ENCODE peak calls at places on chromosome 21, in nine cellular contexts. Y, O, N, M, S, X, A, P and G are unnamed samples.

GRCh38 chr21:38869946-38870345 is 64.2 kb downstream of the ETS2 start:
- DNase-seq in Y (no peak), O (no peak), N (no peak), M (no peak), S (no peak), X (no peak), A (no peak), P (no peak), G (no peak)

GRCh38 chr21:17925000-17925610 is 105.9 kb upstream of the C21orf91 start:
- DNase-seq in Y (peak), O (peak), N (peak), M (peak), S (peak), X (peak), A (peak), P (peak), G (no peak)

GRCh38 chr21:31397515-31397926 is 53.5 kb upstream of the TIAM1 start:
- DNase-seq in Y (no peak), O (no peak), N (no peak), M (no peak), S (no peak), X (peak), A (no peak), P (no peak), G (no peak)

GRCh38 chr21:26453258-26453657 is 119.8 kb downstream of the CYYR1 start:
- DNase-seq in Y (no peak), O (no peak), N (no peak), M (no peak), S (no peak), X (no peak), A (no peak), P (no peak), G (no peak)

GRCh38 chr21:38756746-38757145 is 49.0 kb upstream of the ETS2 start:
- DNase-seq in Y (no peak), O (no peak), N (no peak), M (no peak), S (peak), X (peak), A (no peak), P (no peak), G (no peak)

GRCh38 chr21:15121097-15121654 is 56.4 kb upstream of the NRIP1 start:
- DNase-seq in Y (no peak), O (no peak), N (no peak), M (no peak), S (no peak), X (no peak), A (no peak), P (no peak), G (no peak)

GRCh38 chr21:39048064-39048463 is 135.2 kb downstream of the PSMG1 start:
- DNase-seq in Y (no peak), O (peak), N (no peak), M (no peak), S (no peak), X (peak), A (no peak), P (peak), G (no peak)

GRCh38 chr21:16058896-16059295 is 329.1 kb downstream of the USP25 start:
- DNase-seq in Y (no peak), O (no peak), N (no peak), M (no peak), S (no peak), X (peak), A (no peak), P (no peak), G (no peak)

GRCh38 chr21:19463966-19464365 is 1060.4 kb upstream of the TMPRSS15 start:
- DNase-seq in Y (no peak), O (no peak), N (no peak), M (no peak), S (no peak), X (no peak), A (no peak), P (no peak), G (no peak)

GRCh38 chr21:34235514-34235913 is 128.3 kb upstream of the KCNE2 start:
- DNase-seq in Y (no peak), O (no peak), N (no peak), M (no peak), S (no peak), X (no peak), A (no peak), P (no peak), G (no peak)

GRCh38 chr21:29092102-29092959 is 18.9 kb upstream of the CCT8 start:
- DNase-seq in Y (no peak), O (no peak), N (peak), M (no peak), S (peak), X (peak), A (no peak), P (no peak), G (no peak)

GRCh38 chr21:25283720-25284119 is 323.6 kb downstream of the MRPL39 start:
- DNase-seq in Y (no peak), O (no peak), N (no peak), M (no peak), S (peak), X (no peak), A (peak), P (no peak), G (no peak)

GRCh38 chr21:42107881-42108553 is 36.9 kb downstream of the UMODL1 start:
- DNase-seq in Y (peak), O (peak), N (peak), M (no peak), S (no peak), X (peak), A (peak), P (peak), G (peak)

GRCh38 chr21:31665397-31665796 is 5.9 kb downstream of the SOD1 start:
- DNase-seq in Y (peak), O (no peak), N (peak), M (no peak), S (no peak), X (peak), A (no peak), P (no peak), G (no peak)

GRCh38 chr21:27590271-27590670 is 623.4 kb upstream of the ADAMTS5 start:
- DNase-seq in Y (no peak), O (peak), N (no peak), M (peak), S (no peak), X (no peak), A (no peak), P (no peak), G (no peak)

GRCh38 chr21:21097425-21097824 is 99.2 kb downstream of the NCAM2 start:
- DNase-seq in Y (no peak), O (no peak), N (no peak), M (no peak), S (no peak), X (no peak), A (no peak), P (no peak), G (no peak)

GRCh38 chr21:16667395-16667794 is 845.4 kb upstream of the CXADR start:
- DNase-seq in Y (no peak), O (no peak), N (no peak), M (no peak), S (no peak), X (no peak), A (no peak), P (no peak), G (no peak)

GRCh38 chr21:41345934-41346685 is 15.7 kb upstream of the MX2 start:
- DNase-seq in Y (no peak), O (no peak), N (no peak), M (no peak), S (no peak), X (no peak), A (no peak), P (no peak), G (no peak)

GRCh38 chr21:25133939-25134338 is 473.3 kb downstream of the MRPL39 start:
- DNase-seq in Y (no peak), O (no peak), N (no peak), M (no peak), S (peak), X (no peak), A (no peak), P (no peak), G (no peak)

GRCh38 chr21:27269646-27270045 is 302.8 kb upstream of the ADAMTS5 start:
- DNase-seq in Y (no peak), O (no peak), N (no peak), M (no peak), S (peak), X (peak), A (no peak), P (no peak), G (no peak)

GRCh38 chr21:20661745-20662470 is 336.3 kb upstream of the NCAM2 start:
- DNase-seq in Y (no peak), O (no peak), N (no peak), M (no peak), S (no peak), X (no peak), A (no peak), P (no peak), G (no peak)

GRCh38 chr21:15199414-15199813 is 134.6 kb upstream of the NRIP1 start:
- DNase-seq in Y (no peak), O (peak), N (no peak), M (no peak), S (no peak), X (no peak), A (no peak), P (no peak), G (no peak)

GRCh38 chr21:39568380-39568779 is 44.4 kb upstream of the B3GALT5 start:
- DNase-seq in Y (no peak), O (no peak), N (no peak), M (no peak), S (no peak), X (no peak), A (no peak), P (no peak), G (no peak)

GRCh38 chr21:34302496-34302895 is 61.3 kb upstream of the KCNE2 start:
- DNase-seq in Y (no peak), O (no peak), N (no peak), M (no peak), S (peak), X (no peak), A (no peak), P (no peak), G (no peak)

DNA sequence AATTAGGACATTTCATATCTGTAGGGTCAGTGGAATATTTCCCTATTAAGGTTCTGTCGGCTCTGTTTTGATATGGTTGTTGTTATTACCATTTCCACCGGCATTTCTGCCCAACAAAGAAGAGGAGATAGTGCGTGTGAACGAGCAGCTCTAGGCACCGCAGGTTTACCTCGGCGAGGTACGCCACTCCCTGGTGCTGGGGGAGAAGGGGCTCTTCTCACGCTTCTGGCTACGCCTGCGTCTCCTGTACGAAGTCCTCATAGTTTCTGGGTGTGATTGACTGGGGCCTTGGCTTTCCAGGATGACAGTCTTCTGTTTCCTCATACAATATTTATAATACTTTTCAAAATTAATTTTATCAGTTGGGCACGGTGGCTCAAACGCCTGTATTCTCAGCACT is 54.4 kb upstream of the DIP2A start:
- DNase-seq in Y (no peak), O (no peak), N (no peak), M (no peak), S (no peak), X (no peak), A (no peak), P (no peak), G (peak)
- TF ChIP-seq CTCF in Y (no peak), O (no peak), N (no peak), M (no peak), S (no peak), X (no peak), A (no peak), P (no peak), G (no peak)

DNA sequence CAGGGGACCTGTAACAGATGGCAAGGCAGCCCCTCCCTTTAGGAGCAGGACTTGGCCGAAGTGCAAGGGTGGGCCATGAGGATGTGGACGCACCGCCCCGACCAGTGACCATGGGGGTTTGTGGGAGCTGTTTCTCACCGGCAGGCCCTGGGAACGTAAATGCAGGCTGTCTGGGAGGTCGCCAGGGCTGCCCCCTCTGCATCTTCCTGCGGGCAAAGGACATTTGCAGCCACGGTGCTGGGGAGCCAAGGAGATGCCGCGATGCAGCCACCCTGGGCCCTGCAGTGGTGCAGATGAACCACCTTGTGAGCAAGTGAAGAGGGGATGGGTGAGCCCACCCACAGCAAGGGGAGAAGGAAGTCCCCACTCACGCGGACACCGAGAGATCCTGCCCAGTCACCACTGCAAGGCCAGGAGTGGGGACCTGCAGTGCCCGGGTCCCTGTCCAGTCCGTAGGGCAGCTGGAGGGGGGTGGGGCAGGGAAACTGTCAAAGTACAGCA is 121.1 kb downstream of the SIK1 start:
- DNase-seq in Y (no peak), O (peak), N (no peak), M (no peak), S (no peak), X (no peak), A (no peak), P (no peak), G (peak)
- TF ChIP-seq CTCF in Y (no peak), O (no peak), N (no peak), M (no peak), S (no peak), X (no peak), A (no peak), P (no peak), G (no peak)

GRCh38 chr21:32994305-32994704 is 31.4 kb upstream of the OLIG2 start:
- DNase-seq in Y (no peak), O (no peak), N (no peak), M (no peak), S (peak), X (no peak), A (peak), P (no peak), G (no peak)
- TF ChIP-seq CTCF in Y (peak), O (peak), N (peak), M (no peak), S (peak), X (no peak), A (peak), P (peak), G (peak)

GRCh38 chr21:37530901-37531351 is 164.4 kb downstream of the DYRK1A start:
- DNase-seq in Y (no peak), O (no peak), N (no peak), M (no peak), S (no peak), X (no peak), A (no peak), P (no peak), G (no peak)

GRCh38 chr21:37527716-37528115 is 161.1 kb downstream of the DYRK1A start:
- DNase-seq in Y (no peak), O (no peak), N (no peak), M (no peak), S (no peak), X (no peak), A (no peak), P (no peak), G (no peak)

GRCh38 chr21:37528150-37528937 is 161.8 kb downstream of the DYRK1A start:
- DNase-seq in Y (no peak), O (no peak), N (no peak), M (no peak), S (no peak), X (no peak), A (no peak), P (no peak), G (no peak)

GRCh38 chr21:37531402-37532042 is 164.9 kb downstream of the DYRK1A start:
- DNase-seq in Y (no peak), O (peak), N (no peak), M (no peak), S (no peak), X (no peak), A (no peak), P (no peak), G (no peak)

GRCh38 chr21:37529649-37530048 is 163.1 kb downstream of the DYRK1A start:
- DNase-seq in Y (no peak), O (no peak), N (no peak), M (no peak), S (no peak), X (no peak), A (no peak), P (no peak), G (no peak)
- TF ChIP-seq CTCF in Y (no peak), O (no peak), N (no peak), M (no peak), S (no peak), X (no peak), A (no peak), P (no peak), G (no peak)

GRCh38 chr21:35444391-35444790 is 395.3 kb upstream of the RUNX1 start:
- DNase-seq in Y (no peak), O (no peak), N (no peak), M (no peak), S (no peak), X (no peak), A (no peak), P (no peak), G (no peak)

GRCh38 chr21:35437941-35438340 is 388.8 kb upstream of the RUNX1 start:
- DNase-seq in Y (no peak), O (no peak), N (no peak), M (no peak), S (no peak), X (no peak), A (no peak), P (no peak), G (no peak)

GRCh38 chr21:35438643-35439404 is 389.7 kb upstream of the RUNX1 start:
- DNase-seq in Y (peak), O (no peak), N (no peak), M (no peak), S (no peak), X (peak), A (peak), P (no peak), G (no peak)

GRCh38 chr21:35436899-35437298 is 387.8 kb upstream of the RUNX1 start:
- DNase-seq in Y (no peak), O (no peak), N (no peak), M (no peak), S (no peak), X (no peak), A (no peak), P (no peak), G (no peak)

DNA sequence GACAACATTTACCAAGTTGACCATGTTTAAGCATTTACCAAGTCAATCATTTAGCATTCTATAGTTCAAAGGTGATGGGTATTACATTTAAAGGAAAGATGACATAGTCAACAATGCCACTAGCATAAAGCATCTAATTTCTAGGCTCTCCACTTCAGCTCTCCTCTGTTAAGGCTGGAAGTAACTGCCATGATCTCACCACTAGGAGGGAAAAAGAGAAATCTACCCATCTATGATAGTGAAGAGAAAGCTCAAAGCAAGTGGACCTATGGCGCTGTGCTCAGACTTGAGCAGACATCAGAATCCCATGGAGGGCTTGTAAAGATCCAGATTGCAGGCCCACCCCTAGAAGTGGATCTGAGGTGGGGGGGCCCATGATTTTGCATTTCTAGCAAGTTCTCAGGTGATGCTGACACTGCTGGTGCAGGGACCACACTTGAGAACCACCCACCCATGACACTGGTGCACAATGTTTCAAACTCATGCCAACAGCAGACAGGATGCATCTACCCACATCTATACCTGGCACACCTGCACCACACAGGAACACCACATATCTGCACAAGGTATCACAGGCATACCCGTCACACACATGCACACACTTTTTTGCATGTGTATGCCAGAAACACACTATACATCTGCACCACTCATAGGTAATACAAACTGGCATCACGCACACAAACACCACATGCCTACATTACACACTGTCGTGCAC is 392.9 kb upstream of the RUNX1 start:
- DNase-seq in Y (no peak), O (no peak), N (no peak), M (no peak), S (no peak), X (no peak), A (no peak), P (no peak), G (no peak)
- TF ChIP-seq CTCF in Y (no peak), O (no peak), N (no peak), M (no peak), S (peak), X (peak), A (no peak), P (no peak), G (peak)

GRCh38 chr21:44618504-44618903 is 6.6 kb downstream of the KRTAP10-8 start:
- DNase-seq in Y (peak), O (peak), N (peak), M (no peak), S (no peak), X (no peak), A (peak), P (no peak), G (no peak)
- TF ChIP-seq CTCF in Y (no peak), O (peak), N (peak), M (no peak), S (peak), X (no peak), A (peak), P (no peak), G (peak)